ENCODE peak calls at places on chromosomes 7 and 10, in seven cellular contexts. M, A, F, P, K, D and H are unnamed samples.

GRCh38 chr10:75606203-75606779 is 174.9 kb downstream of the LRMDA start:
- DNase-seq in P (no peak), M (no peak), K (no peak), A (peak; percentile 10), F (no peak), D (no peak), H (no peak)

GRCh38 chr7:131007439-131008330 is 273.7 kb upstream of the KLF14 start:
- DNase-seq in A (peak; percentile 82), M (peak; percentile 79), D (peak; percentile 13), F (peak; percentile 48), P (peak; percentile 66), K (peak; percentile 65), H (peak; percentile 82)

GRCh38 chr10:110336111-110336721 is 31.5 kb upstream of the SMNDC1 start:
- DNase-seq in M (peak; percentile 88), P (peak; percentile 97), D (no peak), K (no peak), F (no peak), A (peak; percentile 98), H (peak; percentile 80)

GRCh38 chr7:2037805-2038635 is 194.7 kb downstream of the MAD1L1 start:
- DNase-seq in M (no peak), A (peak; percentile 28), P (peak; percentile 36), D (no peak), F (no peak), K (peak; percentile 17), H (no peak)

GRCh38 chr10:3477683-3478082 is 305.1 kb upstream of the PITRM1 start:
- DNase-seq in A (peak; percentile 64), F (no peak), K (no peak), D (no peak), P (peak; percentile 77), M (no peak), H (no peak)

GRCh38 chr10:69125554-69125953 is 1.6 kb downstream of the VPS26A start:
- DNase-seq in A (no peak), F (no peak), M (no peak), K (no peak), P (no peak), D (no peak), H (no peak)

GRCh38 chr7:135853499-135853898 is 104.9 kb upstream of the FAM180A start:
- DNase-seq in F (no peak), P (no peak), D (no peak), M (no peak), K (no peak), A (peak; percentile 28), H (no peak)

GRCh38 chr7:102450242-102450641 is 14.4 kb downstream of the ALKBH4 start:
- DNase-seq in P (no peak), K (peak; percentile 51), D (no peak), M (no peak), F (no peak), A (no peak), H (peak; percentile 50)

GRCh38 chr7:27753863-27754262 is 13.9 kb downstream of the TAX1BP1 start:
- DNase-seq in F (no peak), P (no peak), A (no peak), D (no peak), K (no peak), M (no peak), H (no peak)

GRCh38 chr7:125147047-125147446 is 217.4 kb upstream of the POT1 start:
- DNase-seq in M (no peak), P (no peak), A (no peak), D (no peak), K (no peak), F (no peak), H (no peak)

GRCh38 chr7:153423190-153423549 is 629.0 kb upstream of the DPP6 start:
- DNase-seq in A (no peak), K (no peak), D (no peak), F (no peak), P (no peak), M (no peak), H (no peak)

GRCh38 chr10:108775911-108776475 is 1147.3 kb downstream of the XPNPEP1 start:
- DNase-seq in M (no peak), D (no peak), K (no peak), F (no peak), A (peak; percentile 22), P (no peak), H (no peak)

GRCh38 chr7:113819474-113819873 is 99.3 kb downstream of the PPP1R3A start:
- DNase-seq in D (no peak), K (no peak), A (peak; percentile 48), F (no peak), P (no peak), M (no peak), H (no peak)

GRCh38 chr10:132175907-132176581 is 10.7 kb upstream of the DPYSL4 start:
- DNase-seq in D (no peak), F (no peak), P (no peak), M (no peak), A (no peak), K (no peak), H (peak; percentile 76)

GRCh38 chr10:22250897-22251605 is 33.2 kb upstream of the EBLN1 start:
- DNase-seq in D (no peak), K (no peak), A (peak; percentile 18), M (no peak), F (no peak), P (no peak), H (no peak)

GRCh38 chr10:104376784-104377300 is 23.2 kb downstream of the CFAP58 start:
- DNase-seq in M (no peak), A (no peak), P (no peak), D (no peak), K (no peak), F (no peak), H (no peak)

GRCh38 chr10:93294004-93294403 is 188.1 kb downstream of the MYOF start:
- DNase-seq in P (no peak), F (no peak), D (no peak), K (no peak), M (no peak), A (no peak), H (no peak)

GRCh38 chr7:120052884-120053382 is 220.0 kb upstream of the KCND2 start:
- DNase-seq in D (no peak), P (peak; percentile 40), A (peak; percentile 50), M (peak; percentile 30), K (no peak), F (no peak), H (no peak)